ENCODE peak calls at places on chromosomes 13 and 19, in nine cellular contexts. C, U, O, D, X, P, K, N and R are unnamed samples. For H3K4me1, the result is how much of the 10 kb centered on the place peaks cover.

GRCh38 chr13:51223284-51224270 is 1.4 kb downstream of the FAM124A start:
- DNase-seq in C (no peak), U (no peak), N (no peak), D (no peak), K (peak), P (no peak), O (peak), X (no peak), R (no peak)

GRCh38 chr19:49857834-49858590 is 7.1 kb downstream of the PTOV1 start:
- DNase-seq in X (no peak), N (no peak), U (no peak), D (peak), O (no peak), C (no peak), P (no peak), K (no peak), R (no peak)

GRCh38 chr13:34340534-34340933 is 522.6 kb downstream of the RFC3 start:
- DNase-seq in K (no peak), N (no peak), X (no peak), U (no peak), C (no peak), P (no peak), D (peak), O (no peak), R (no peak)

GRCh38 chr19:1261512-1261862 is 7.6 kb upstream of the CIRBP start:
- DNase-seq in X (no peak), U (no peak), O (no peak), N (no peak), C (no peak), D (peak), P (no peak), K (peak), R (no peak)

GRCh38 chr19:2487780-2488330 is 11.9 kb downstream of the GADD45B start:
- DNase-seq in D (no peak), P (no peak), U (no peak), C (no peak), X (no peak), N (no peak), O (no peak), K (no peak), R (no peak)

GRCh38 chr13:79919109-79919508 is 421.8 kb downstream of the SPRY2 start:
- DNase-seq in U (no peak), C (no peak), P (no peak), D (no peak), K (no peak), O (no peak), N (no peak), X (no peak), R (no peak)

GRCh38 chr13:37656247-37656940 is 57.8 kb upstream of the POSTN start:
- DNase-seq in N (no peak), O (no peak), K (peak), P (no peak), X (no peak), C (peak), U (no peak), D (no peak), R (no peak)

GRCh38 chr13:51793570-51794273 is 10.2 kb downstream of the DHRS12 start:
- DNase-seq in O (no peak), X (no peak), U (no peak), D (peak), P (no peak), K (peak), N (no peak), C (no peak), R (no peak)

GRCh38 chr13:91017669-91018053 is 329.8 kb upstream of the MIR17HG start:
- DNase-seq in X (no peak), K (peak), N (no peak), D (no peak), O (no peak), P (no peak), C (no peak), U (no peak), R (no peak)

GRCh38 chr13:40179421-40179820 is 487.0 kb downstream of the FOXO1 start:
- DNase-seq in N (no peak), X (no peak), C (no peak), P (no peak), D (no peak), K (no peak), O (no peak), U (no peak), R (no peak)

GRCh38 chr13:51803018-51803417 is 945 bp downstream of the DHRS12 start:
- DNase-seq in X (no peak), C (no peak), O (no peak), U (no peak), P (peak), K (no peak), N (no peak), D (no peak), R (no peak)

GRCh38 chr19:40862785-40863184 is 12.5 kb upstream of the CYP2A6 start:
- DNase-seq in C (no peak), O (no peak), K (no peak), X (no peak), N (no peak), D (no peak), U (no peak), P (no peak), R (no peak)

GRCh38 chr19:50250450-50251136 is 47.2 kb downstream of the MYH14 start:
- DNase-seq in C (no peak), X (no peak), O (no peak), P (no peak), D (no peak), K (no peak), N (no peak), U (no peak), R (no peak)

GRCh38 chr19:18741566-18742121 is 49.5 kb downstream of the COMP start:
- DNase-seq in C (no peak), K (no peak), O (no peak), X (peak), U (peak), D (no peak), P (no peak), N (no peak), R (no peak)

GRCh38 chr19:18683955-18684641 is 618 bp downstream of the CRTC1 start:
- DNase-seq in O (no peak), N (no peak), K (no peak), P (no peak), X (no peak), C (no peak), D (no peak), U (no peak), R (no peak)

GRCh38 chr19:1237027-1237659 is 662 bp downstream of the CBARP start:
- DNase-seq in D (peak), P (no peak), O (no peak), K (no peak), N (no peak), C (no peak), U (no peak), X (no peak), R (no peak)

GRCh38 chr19:10681658-10682057 is 19.6 kb upstream of the QTRT1 start:
- DNase-seq in P (no peak), O (no peak), X (no peak), D (no peak), U (no peak), N (no peak), C (no peak), K (no peak), R (no peak)

GRCh38 chr13:78978381-78978998 is 319.5 kb upstream of the OBI1 start:
- DNase-seq in P (no peak), U (peak), K (peak), D (peak), O (peak), N (no peak), C (peak), X (no peak), R (peak)

GRCh38 chr13:101416181-101417042 is at the start of gene NALCN:
- DNase-seq in U (no peak), C (no peak), K (peak), P (no peak), O (no peak), X (no peak), D (no peak), N (no peak), R (no peak)

GRCh38 chr19:13017306-13018036 is 22.2 kb downstream of the NFIX start:
- DNase-seq in N (no peak), O (no peak), U (no peak), D (no peak), C (no peak), X (no peak), K (no peak), P (no peak), R (no peak)

GRCh38 chr19:13020002-13020414 is 24.7 kb downstream of the NFIX start:
- DNase-seq in C (no peak), X (no peak), D (no peak), N (no peak), U (no peak), K (no peak), O (no peak), P (no peak), R (no peak)

GRCh38 chr19:13016628-13017305 is 21.5 kb downstream of the NFIX start:
- DNase-seq in N (no peak), D (no peak), C (no peak), U (no peak), X (no peak), P (no peak), K (no peak), O (no peak), R (no peak)

GRCh38 chr19:13018037-13018914 is 23.0 kb downstream of the NFIX start:
- DNase-seq in U (no peak), D (peak), P (peak), K (no peak), X (peak), C (no peak), O (peak), N (no peak), R (no peak)

GRCh38 chr19:13019330-13019729 is 24.1 kb downstream of the NFIX start:
- DNase-seq in D (no peak), C (no peak), P (no peak), N (no peak), X (no peak), O (no peak), K (no peak), U (no peak), R (no peak)
- H3K4me1 ChIP-seq in D (under half), C (half or more), P (under half), N (half or more), X (under half), O (half or more), K (half or more), U (under half), R (under half)

GRCh38 chr19:9041023-9041422 is 30.8 kb upstream of the MUC16 start:
- DNase-seq in C (no peak), O (no peak), N (no peak), X (no peak), P (no peak), U (no peak), D (no peak), K (no peak), R (no peak)
- H3K4me1 ChIP-seq in C (under half), O (under half), N (under half), X (under half), P (under half), U (under half), D (under half), K (under half), R (under half)

GRCh38 chr19:4794971-4795370 is 3.4 kb downstream of the FEM1A start:
- DNase-seq in D (no peak), X (no peak), U (no peak), C (no peak), K (no peak), O (no peak), N (no peak), P (no peak), R (no peak)
- H3K4me1 ChIP-seq in D (under half), X (under half), U (under half), C (under half), K (under half), O (under half), N (under half), P (under half), R (under half)

GRCh38 chr19:46350029-46350757 is 3.3 kb downstream of the PPP5C start:
- DNase-seq in U (no peak), D (peak), C (no peak), N (no peak), O (no peak), X (no peak), P (no peak), K (no peak), R (no peak)
- H3K4me1 ChIP-seq in U (under half), D (under half), C (under half), N (under half), O (under half), X (under half), P (under half), K (under half), R (half or more)

GRCh38 chr13:99435116-99435515 is 66.2 kb upstream of the TM9SF2 start:
- DNase-seq in O (no peak), U (no peak), K (no peak), P (no peak), X (no peak), C (no peak), D (no peak), N (no peak), R (no peak)

GRCh38 chr13:99436013-99436412 is 65.3 kb upstream of the TM9SF2 start:
- DNase-seq in K (no peak), U (no peak), C (no peak), N (no peak), X (no peak), D (no peak), P (no peak), O (no peak), R (no peak)

GRCh38 chr13:99434258-99434788 is 66.9 kb upstream of the TM9SF2 start:
- DNase-seq in K (no peak), N (no peak), X (no peak), P (no peak), U (peak), C (no peak), O (no peak), D (no peak), R (peak)

GRCh38 chr13:99439048-99439447 is 62.2 kb upstream of the TM9SF2 start:
- DNase-seq in O (no peak), X (no peak), U (no peak), P (no peak), N (no peak), D (no peak), C (no peak), K (no peak), R (no peak)

GRCh38 chr13:99436686-99437416 is 64.4 kb upstream of the TM9SF2 start:
- DNase-seq in O (peak), K (peak), P (peak), C (peak), D (peak), X (peak), N (peak), U (peak), R (peak)
- H3K4me1 ChIP-seq in O (under half), K (under half), P (under half), C (under half), D (under half), X (under half), N (under half), U (under half), R (half or more)

GRCh38 chr13:30370916-30371521 is 51.3 kb upstream of the UBE2L5 start:
- DNase-seq in N (no peak), O (no peak), K (no peak), X (no peak), D (no peak), C (no peak), P (no peak), U (no peak), R (no peak)
- H3K4me1 ChIP-seq in N (under half), O (under half), K (under half), X (under half), D (under half), C (under half), P (under half), U (under half), R (half or more)